ENCODE peak calls at places on chromosome 3, in six cellular contexts. Z is AG08396, X is HFF-Myc, N is OCI-M1, U is NCI-H2107, F is kidney epithelial cell. R is an unnamed sample.

GRCh38 chr3:59820352-59820934 is 770.6 kb upstream of the CFAP20DC start:
- DNase-seq in U (no peak), X (no peak), F (no peak), Z (no peak), N (no peak), R (no peak)

GRCh38 chr3:174495928-174496327 is 363.2 kb upstream of the NAALADL2 start:
- DNase-seq in U (no peak), Z (no peak), N (no peak), X (no peak), F (no peak), R (no peak)

GRCh38 chr3:11567516-11568467 is 75.9 kb downstream of the VGLL4 start:
- DNase-seq in U (no peak), N (no peak), F (peak), X (no peak), Z (peak), R (no peak)

GRCh38 chr3:36305929-36306520 is 74.3 kb upstream of the STAC start:
- DNase-seq in U (no peak), X (no peak), N (no peak), Z (no peak), F (peak), R (no peak)

GRCh38 chr3:105430460-105430859 is 63.8 kb downstream of the ALCAM start:
- DNase-seq in F (no peak), U (no peak), Z (no peak), X (no peak), N (peak), R (no peak)

GRCh38 chr3:112132975-112133448 is at the start of gene GCSAM:
- DNase-seq in U (no peak), F (no peak), Z (no peak), X (no peak), N (peak), R (no peak)

GRCh38 chr3:152159328-152159727 is 109.4 kb upstream of the MBNL1 start:
- DNase-seq in X (peak), Z (peak), N (no peak), F (peak), U (no peak), R (no peak)

GRCh38 chr3:131193671-131194291 is 167.1 kb downstream of the NEK11 start:
- DNase-seq in U (no peak), N (peak), X (no peak), Z (no peak), F (no peak), R (no peak)

R was measured in SK-N-MC.